ENCODE peak calls at places on chromosomes 12 and 14, in four cellular contexts. H is H1, A is ovary, O is tibial nerve. B is an unnamed sample.
A peak's percentile ranks its signal among the peaks of the same experiment; 100 is the strongest.

GRCh38 chr14:65361920-65362319 is 50.6 kb upstream of the FUT8 start:
- DNase-seq in H (no peak), O (no peak), A (peak; percentile 41), B (no peak)

GRCh38 chr14:59101441-59101840 is 87.0 kb upstream of the DAAM1 start:
- DNase-seq in A (no peak), H (no peak), O (no peak), B (no peak)

GRCh38 chr12:84463756-84464495 is 448.7 kb downstream of the SLC6A15 start:
- DNase-seq in O (no peak), H (no peak), A (no peak), B (no peak)

GRCh38 chr12:26848156-26848825 is 15.3 kb upstream of the ITPR2 start:
- DNase-seq in H (no peak), O (no peak), A (no peak), B (no peak)

GRCh38 chr14:75533791-75534190 is 11.5 kb downstream of the BATF start:
- DNase-seq in O (no peak), A (no peak), H (no peak), B (no peak)

GRCh38 chr12:51001799-51002198 is 24.4 kb downstream of the SLC11A2 start:
- DNase-seq in A (no peak), O (no peak), H (no peak), B (no peak)

GRCh38 chr14:92555440-92556111 is 42.0 kb downstream of the RIN3 start:
- DNase-seq in H (no peak), A (no peak), O (no peak), B (no peak)

GRCh38 chr12:105986779-105987686 is 151.7 kb downstream of the NUAK1 start:
- DNase-seq in A (no peak), O (no peak), H (no peak), B (no peak)

GRCh38 chr14:76311410-76311758 is 64.6 kb upstream of the ESRRB start:
- DNase-seq in A (no peak), O (no peak), H (no peak), B (no peak)

GRCh38 chr14:92994942-92995341 is 72.0 kb downstream of the CHGA start:
- DNase-seq in H (no peak), A (peak; percentile 32), O (no peak), B (no peak)

GRCh38 chr12:103802586-103802886 is 38.5 kb downstream of the NT5DC3 start:
- DNase-seq in H (no peak), O (no peak), A (no peak), B (no peak)

GRCh38 chr12:77837876-77838291 is 7.2 kb downstream of the NAV3 start:
- DNase-seq in A (peak; percentile 42), H (no peak), O (no peak), B (no peak)

GRCh38 chr14:104544362-104544761 is 35.2 kb upstream of the C14orf180 start:
- DNase-seq in H (no peak), O (no peak), A (no peak), B (no peak)

GRCh38 chr12:121534495-121535148 is 46.2 kb downstream of the KDM2B start:
- DNase-seq in H (peak; percentile 31), O (no peak), A (no peak), B (no peak)

GRCh38 chr12:99960312-99960711 is 24.4 kb downstream of the ANKS1B start:
- DNase-seq in H (no peak), A (no peak), O (no peak), B (no peak)

GRCh38 chr12:70260610-70261009 is 17.4 kb downstream of the CNOT2 start:
- DNase-seq in O (no peak), H (no peak), A (no peak), B (no peak)

GRCh38 chr12:109999983-110000505 is 814 bp downstream of the ANKRD13A start:
- DNase-seq in A (peak; percentile 66), H (no peak), O (no peak), B (peak; percentile 37)

DNA sequence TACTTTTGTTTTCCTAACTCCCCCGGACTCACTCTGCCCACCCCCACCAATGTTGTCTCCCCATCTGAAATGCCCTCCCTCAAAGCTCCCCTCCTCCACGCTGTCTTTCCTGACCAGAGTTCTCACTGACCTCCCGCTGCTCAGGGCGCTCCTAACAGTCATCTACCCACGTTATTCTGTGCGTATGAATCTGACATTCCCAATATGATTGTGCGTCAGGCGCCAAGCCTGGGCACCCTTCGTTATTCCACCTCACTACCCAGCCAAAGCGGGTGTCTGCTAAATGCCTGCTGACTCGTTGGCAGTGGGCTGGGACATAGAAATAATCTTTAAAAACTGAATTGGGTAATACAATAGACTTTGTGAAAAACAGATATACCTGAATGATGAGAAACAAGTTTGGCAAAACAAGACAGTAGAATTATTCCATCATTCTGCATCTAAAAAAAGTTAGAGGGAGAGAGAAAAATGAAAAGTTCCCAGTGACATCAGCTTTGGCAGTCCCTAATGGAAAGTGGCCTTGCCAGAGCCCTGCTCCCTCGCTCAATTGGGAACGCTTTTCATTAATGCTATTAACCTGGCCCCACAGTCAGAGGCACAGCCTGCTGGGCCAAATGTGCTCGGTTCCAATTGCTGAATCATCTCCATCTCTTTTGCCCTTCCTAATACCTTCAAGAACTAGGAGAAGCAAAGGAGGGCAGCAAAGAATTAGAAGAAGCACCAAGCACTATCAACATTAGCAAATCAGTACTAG is 74.0 kb upstream of the PLXNC1 start:
- DNase-seq in H (no peak), A (no peak), O (no peak), B (no peak)
- TF ChIP-seq EP300 in H (no peak), A (no peak), O (peak; percentile 47), B (no peak)

GRCh38 chr12:119770146-119770545 is 102.2 kb downstream of the PRKAB1 start:
- DNase-seq in A (no peak), O (no peak), H (no peak), B (no peak)
- TF ChIP-seq EP300 in A (no peak), O (no peak), H (no peak), B (no peak)

DNA sequence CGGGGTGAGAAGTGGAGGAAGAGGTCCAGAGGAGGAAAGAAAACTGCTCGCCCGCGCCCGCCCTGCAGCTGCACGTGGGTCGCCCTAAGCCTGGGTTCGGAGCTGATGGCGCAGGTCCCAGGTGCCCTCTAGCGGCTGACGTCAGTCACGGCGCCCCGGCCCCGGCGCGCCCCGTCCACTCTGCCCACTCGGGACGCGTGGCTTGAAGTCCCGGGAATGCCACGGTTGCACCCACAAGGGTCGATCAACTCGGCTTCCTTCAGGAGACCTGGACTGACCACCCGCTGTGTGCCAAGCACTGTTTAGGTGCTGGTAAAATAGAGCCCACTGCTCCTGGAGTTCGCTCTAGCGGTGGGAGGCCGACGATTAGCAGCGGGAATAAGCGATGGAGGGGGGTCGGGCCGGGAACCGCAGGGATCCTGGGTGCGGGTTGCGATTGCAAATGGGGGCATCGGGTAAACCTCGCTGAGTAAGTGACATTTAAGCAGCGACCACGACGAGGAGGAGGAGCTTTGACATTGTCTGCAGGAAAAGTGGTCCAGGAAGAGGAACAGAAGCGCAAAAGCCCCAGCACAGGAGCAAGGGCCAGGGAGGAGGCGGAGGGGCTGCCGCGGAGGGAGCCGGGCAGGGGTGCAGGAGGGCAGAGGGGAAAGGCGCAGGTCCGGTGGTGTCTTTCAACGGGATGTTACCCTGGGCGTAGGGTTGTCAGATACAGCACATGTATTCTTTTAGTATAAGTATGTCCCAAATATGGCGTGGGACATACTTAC is 5.1 kb upstream of the ZNF839 start:
- DNase-seq in O (peak; percentile 75), A (peak; percentile 91), H (no peak), B (peak; percentile 89)
- TF ChIP-seq EP300 in O (peak; percentile 69), A (no peak), H (no peak), B (no peak)

DNA sequence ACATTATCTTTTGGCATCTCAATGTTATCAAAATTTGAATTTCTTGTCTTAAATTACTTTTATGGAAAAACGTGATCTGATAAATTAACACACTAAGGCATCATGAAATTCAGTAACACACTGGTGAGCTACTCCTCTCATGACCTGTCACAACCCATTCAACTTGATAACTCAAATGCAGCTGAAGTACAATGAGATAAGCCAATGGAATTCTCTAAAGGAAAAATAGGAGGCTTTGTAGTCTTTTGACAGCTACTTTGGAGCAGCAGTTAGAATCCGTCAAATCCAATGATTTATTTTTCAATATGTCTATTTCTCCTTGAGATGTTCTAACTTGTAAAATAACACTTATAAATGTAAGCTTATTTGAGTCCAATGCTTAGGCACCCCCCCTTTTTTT is 1029.4 kb downstream of the TRHDE start:
- DNase-seq in A (no peak), H (no peak), O (no peak), B (no peak)
- TF ChIP-seq EP300 in A (no peak), H (no peak), O (no peak), B (no peak)

DNA sequence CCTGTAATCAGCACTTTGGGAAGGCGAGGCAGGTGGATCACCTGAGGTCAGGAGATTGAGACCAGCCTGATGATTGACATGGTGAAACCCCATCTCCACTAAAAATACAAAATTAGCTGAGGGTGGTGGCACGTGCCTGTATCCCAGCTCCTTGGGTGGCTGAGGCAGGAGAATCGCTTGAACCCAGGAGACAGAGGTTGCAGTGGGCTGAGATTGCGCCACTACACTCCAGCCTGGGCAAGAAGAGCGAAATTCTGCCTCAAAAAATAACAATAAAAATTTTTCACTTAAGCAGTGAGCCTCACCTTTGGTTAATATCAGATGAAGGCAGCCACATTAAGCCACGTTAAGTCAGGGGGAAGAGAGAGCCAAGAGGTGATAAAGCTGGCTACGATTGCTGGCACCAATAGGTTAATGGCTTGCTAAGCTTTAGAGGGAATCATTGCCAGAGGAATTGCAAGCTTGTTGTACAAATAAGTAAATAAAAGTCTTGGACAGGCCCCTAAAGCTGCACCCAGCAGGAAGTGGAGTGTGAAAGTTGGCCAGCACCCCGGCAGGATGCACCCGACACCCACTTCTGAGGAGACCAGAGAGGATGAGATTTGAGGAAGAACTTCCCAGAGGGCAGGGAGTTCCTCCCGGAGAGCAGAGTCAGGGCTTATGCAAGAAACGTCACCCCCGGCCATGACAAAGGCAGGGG is 41.3 kb upstream of the TESC start:
- DNase-seq in A (no peak), H (no peak), O (no peak), B (peak; percentile 26)
- TF ChIP-seq EP300 in A (no peak), H (no peak), O (no peak), B (no peak)

GRCh38 chr14:37083599-37083998 is 88.8 kb downstream of the SLC25A21 start:
- DNase-seq in A (no peak), O (no peak), H (no peak), B (no peak)
- TF ChIP-seq EP300 in A (no peak), O (no peak), H (no peak), B (no peak)

GRCh38 chr12:122882908-122883563 is 12.9 kb downstream of the VPS37B start:
- DNase-seq in H (no peak), A (no peak), O (no peak), B (no peak)

GRCh38 chr12:122876724-122877123 is 19.2 kb downstream of the VPS37B start:
- DNase-seq in O (no peak), A (no peak), H (no peak), B (no peak)

GRCh38 chr12:122880668-122881067 is 15.3 kb downstream of the VPS37B start:
- DNase-seq in A (no peak), H (no peak), O (no peak), B (no peak)

GRCh38 chr12:122878780-122879612 is 16.9 kb downstream of the VPS37B start:
- DNase-seq in H (no peak), O (no peak), A (no peak), B (no peak)

GRCh38 chr12:122880155-122880605 is 15.7 kb downstream of the VPS37B start:
- DNase-seq in H (no peak), A (no peak), O (no peak), B (no peak)
- TF ChIP-seq EP300 in H (no peak), A (no peak), O (no peak), B (no peak)

DNA sequence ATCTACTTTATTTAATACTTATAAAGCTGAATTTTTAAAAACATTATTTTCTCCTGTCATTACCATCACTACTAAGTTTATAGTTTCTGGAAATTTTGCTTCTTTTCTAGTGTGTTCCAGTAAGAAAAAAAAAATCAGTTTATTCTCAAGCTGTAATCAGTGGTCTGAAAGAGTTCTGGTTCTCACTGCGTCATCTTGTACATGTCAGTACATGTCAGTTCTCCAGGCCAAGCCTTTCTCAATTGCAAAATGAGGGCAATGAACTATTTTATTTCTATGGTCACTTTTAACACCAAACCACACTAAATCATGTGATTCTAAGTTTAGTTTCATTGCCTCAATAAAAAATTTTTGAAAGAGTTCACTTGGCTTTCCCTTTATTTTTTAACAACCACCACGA is 468.9 kb upstream of the LRFN5 start:
- DNase-seq in H (no peak), A (no peak), O (no peak), B (no peak)
- TF ChIP-seq EP300 in H (no peak), A (no peak), O (no peak), B (no peak)

B was measured in transverse colon.